ENCODE peak calls at places on chromosomes 1 and 21, in six cellular contexts. L is GM23338, Z is thyroid gland, A is neural progenitor cell, P is WERI-Rb-1, X is sigmoid colon. H is an unnamed sample.

GRCh38 chr1:27349784-27350672 is 8.2 kb downstream of the SYTL1 start:
- DNase-seq in L (peak; percentile 91), Z (peak; percentile 79), A (peak; percentile 92), P (peak; percentile 83), X (no peak), H (peak; percentile 10)

GRCh38 chr1:192756314-192756713 is 52.5 kb upstream of the RGS2 start:
- DNase-seq in L (no peak), Z (no peak), A (no peak), P (no peak), X (no peak), H (no peak)

GRCh38 chr1:60118119-60118518 is 44.5 kb upstream of the C1orf87 start:
- DNase-seq in L (no peak), Z (no peak), A (no peak), P (no peak), X (no peak), H (no peak)

GRCh38 chr1:235102993-235103411 is 25.6 kb downstream of the TOMM20 start:
- DNase-seq in L (no peak), Z (no peak), A (no peak), P (no peak), X (no peak), H (no peak)

GRCh38 chr1:27607239-27607804 is 3.4 kb upstream of the AHDC1 start:
- DNase-seq in L (peak; percentile 84), Z (no peak), A (peak; percentile 95), P (no peak), X (no peak), H (no peak)

GRCh38 chr1:218460367-218460766 is 115.2 kb downstream of the TGFB2 start:
- DNase-seq in L (peak; percentile 36), Z (no peak), A (peak; percentile 60), P (no peak), X (peak; percentile 70), H (peak; percentile 59)

GRCh38 chr1:108961198-108961597 is 2.1 kb downstream of the CLCC1 start:
- DNase-seq in L (no peak), Z (no peak), A (no peak), P (no peak), X (no peak), H (no peak)

GRCh38 chr1:69246721-69247120 is 321.0 kb upstream of the LRRC7 start:
- DNase-seq in L (no peak), Z (no peak), A (no peak), P (no peak), X (no peak), H (no peak)

GRCh38 chr1:10860682-10861081 is 64.2 kb upstream of the CASZ1 start:
- DNase-seq in L (no peak), Z (peak; percentile 54), A (no peak), P (no peak), X (no peak), H (no peak)

GRCh38 chr1:43144228-43144627 is 27.9 kb downstream of the EBNA1BP2 start:
- DNase-seq in L (no peak), Z (no peak), A (no peak), P (no peak), X (no peak), H (no peak)

GRCh38 chr1:119453021-119453420 is 38.1 kb downstream of the HSD3B2 start:
- DNase-seq in L (no peak), Z (peak; percentile 59), A (no peak), P (no peak), X (no peak), H (peak; percentile 13)

GRCh38 chr1:101144868-101145808 is 91.7 kb upstream of the S1PR1 start:
- DNase-seq in L (no peak), Z (no peak), A (no peak), P (no peak), X (no peak), H (no peak)

GRCh38 chr1:172719694-172720138 is 60.8 kb downstream of the FASLG start:
- DNase-seq in L (peak; percentile 79), Z (no peak), A (peak; percentile 64), P (no peak), X (no peak), H (no peak)

GRCh38 chr1:205071028-205071409 is 13.2 kb downstream of the TMEM81 start:
- DNase-seq in L (no peak), Z (no peak), A (no peak), P (no peak), X (no peak), H (no peak)

GRCh38 chr1:59768752-59769411 is 45.9 kb upstream of the HOOK1 start:
- DNase-seq in L (no peak), Z (no peak), A (no peak), P (no peak), X (no peak), H (no peak)

GRCh38 chr1:58496042-58496441 is 50.5 kb downstream of the OMA1 start:
- DNase-seq in L (no peak), Z (no peak), A (no peak), P (no peak), X (no peak), H (no peak)

GRCh38 chr21:32410916-32411315 is 1.6 kb upstream of the EVA1C start:
- DNase-seq in L (no peak), Z (no peak), A (no peak), P (no peak), X (no peak), H (no peak)

GRCh38 chr1:178169649-178170048 is 75.7 kb downstream of the RASAL2 start:
- DNase-seq in L (no peak), Z (no peak), A (no peak), P (no peak), X (no peak), H (no peak)

GRCh38 chr21:34544032-34544496 is 32.1 kb upstream of the KCNE1 start:
- DNase-seq in L (peak; percentile 92), Z (peak; percentile 82), A (peak; percentile 53), P (peak; percentile 82), X (no peak), H (no peak)

DNA sequence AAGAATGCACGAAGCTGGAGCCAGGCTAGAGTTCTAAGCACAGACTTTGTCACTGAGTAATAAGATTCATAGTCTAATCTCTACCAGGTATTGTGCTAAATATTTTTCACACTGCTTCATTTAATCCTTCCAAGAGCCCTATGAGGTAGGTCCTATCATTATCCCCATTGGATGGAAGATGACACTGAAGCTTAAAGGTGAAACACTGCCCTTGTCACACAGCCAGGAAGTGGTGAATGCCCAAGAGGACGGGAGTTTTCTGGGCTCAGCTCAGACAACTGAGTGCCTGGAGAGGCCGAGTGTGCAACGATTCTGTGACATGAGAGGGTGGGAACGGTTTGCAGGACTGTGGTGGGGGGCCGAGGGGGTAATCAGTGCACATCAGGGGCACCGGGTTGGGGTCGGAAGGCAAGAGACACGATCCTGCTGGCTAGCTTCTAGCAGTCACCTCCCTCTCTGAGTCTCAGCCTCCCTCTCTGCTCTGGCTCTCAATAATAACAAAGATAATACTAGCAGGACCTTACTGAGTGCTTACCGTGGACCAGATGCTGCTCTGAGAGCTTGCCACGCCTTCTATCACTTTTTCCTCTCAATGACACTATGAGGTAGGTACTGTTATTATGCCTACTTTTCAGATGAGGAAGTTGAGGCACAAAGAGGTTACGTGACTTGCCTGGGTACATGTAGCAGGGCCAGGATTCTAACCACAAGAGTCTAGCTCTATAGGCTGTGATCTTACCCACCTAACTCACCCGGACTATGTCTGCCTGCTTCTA is 12.4 kb downstream of the KCNQ4 start:
- DNase-seq in L (no peak), Z (no peak), A (no peak), P (no peak), X (no peak), H (no peak)
- H3K36me3 ChIP-seq in L (no peaks in the 10 kb centered on the region), Z (no peaks in the 10 kb centered on the region), A (no peaks in the 10 kb centered on the region), P (no peaks in the 10 kb centered on the region), X (no peaks in the 10 kb centered on the region), H (no peaks in the 10 kb centered on the region)

DNA sequence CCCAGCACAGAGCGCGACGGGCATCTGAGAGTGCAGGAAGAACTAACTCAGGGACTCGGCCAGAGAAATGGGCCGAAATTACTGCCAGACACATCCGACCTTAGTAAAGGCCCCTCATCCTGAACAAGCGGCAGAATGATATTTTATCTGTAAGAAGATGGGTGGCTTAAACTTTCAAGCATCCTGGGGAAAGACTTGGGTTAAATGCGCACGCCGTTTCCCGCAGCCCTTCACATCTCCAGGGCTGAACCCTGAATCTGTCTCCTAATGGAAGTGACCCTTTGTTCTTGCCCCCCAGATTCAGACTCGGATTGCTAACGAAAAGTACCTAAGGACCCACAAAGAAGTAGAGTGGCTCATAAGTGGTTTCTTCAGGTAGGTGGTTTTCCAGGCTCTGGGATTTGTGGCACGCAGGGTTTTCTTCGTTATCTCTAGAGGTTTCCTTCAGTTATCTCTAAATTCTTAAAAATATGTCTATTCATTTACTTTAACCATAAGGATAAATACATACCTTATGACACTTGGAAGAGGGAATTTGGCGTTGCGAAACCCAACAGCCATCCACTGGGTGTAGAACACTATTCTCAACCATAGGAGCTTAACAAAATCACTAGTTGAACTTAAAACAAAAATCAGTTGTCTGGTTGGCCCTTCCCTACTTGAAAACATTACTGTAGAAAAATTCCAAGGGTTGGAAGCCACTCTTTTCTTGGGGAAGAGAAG is 627 bp downstream of the RIIAD1 start:
- DNase-seq in L (peak; percentile 55), Z (no peak), A (no peak), P (no peak), X (no peak), H (no peak)
- H3K4me3 ChIP-seq in L (peak overlapping the region; percentile 87), Z (peak overlapping the region; percentile 25), A (peak overlapping the region; percentile 63), P (no peak overlapping the region), X (peak overlapping the region; percentile 49), H (peak overlapping the region; percentile 33)

DNA sequence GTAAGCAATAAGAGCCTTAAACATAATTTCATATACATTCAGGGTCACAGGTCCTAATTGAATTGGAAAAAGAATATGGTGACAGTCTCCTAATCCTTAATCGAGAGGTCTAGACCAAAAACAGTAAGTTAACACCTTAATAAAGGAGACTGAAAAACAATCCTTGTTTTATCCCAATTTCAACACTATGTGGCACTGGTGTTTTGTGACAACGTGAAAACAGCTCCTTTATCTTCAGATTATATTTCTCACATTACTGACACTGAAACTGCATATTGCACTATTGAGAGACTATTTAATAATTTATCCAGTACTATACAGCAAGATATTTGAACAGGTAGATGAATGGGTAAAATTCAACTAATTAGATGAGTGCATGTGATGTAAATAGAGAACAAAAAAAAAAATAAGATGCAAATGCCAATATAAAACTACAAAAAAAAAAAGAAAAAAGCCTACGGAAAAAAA is 34.1 kb downstream of the TP53BP2 start:
- DNase-seq in L (peak; percentile 51), Z (no peak), A (no peak), P (no peak), X (no peak), H (no peak)
- TF ChIP-seq CTCF in L (peak; percentile 51), Z (peak; percentile 70), A (peak; percentile 50), P (no peak), X (peak; percentile 21), H (peak; percentile 43)

GRCh38 chr1:31830511-31830910 is 14.7 kb upstream of the SPOCD1 start:
- DNase-seq in L (no peak), Z (peak; percentile 87), A (no peak), P (no peak), X (no peak), H (no peak)

GRCh38 chr1:31828926-31829690 is 13.3 kb upstream of the SPOCD1 start:
- DNase-seq in L (no peak), Z (no peak), A (no peak), P (no peak), X (no peak), H (no peak)

GRCh38 chr1:31831397-31832378 is 15.9 kb upstream of the SPOCD1 start:
- DNase-seq in L (no peak), Z (no peak), A (no peak), P (no peak), X (no peak), H (no peak)

GRCh38 chr1:31828341-31828740 is 12.5 kb upstream of the SPOCD1 start:
- DNase-seq in L (no peak), Z (no peak), A (no peak), P (no peak), X (no peak), H (no peak)

DNA sequence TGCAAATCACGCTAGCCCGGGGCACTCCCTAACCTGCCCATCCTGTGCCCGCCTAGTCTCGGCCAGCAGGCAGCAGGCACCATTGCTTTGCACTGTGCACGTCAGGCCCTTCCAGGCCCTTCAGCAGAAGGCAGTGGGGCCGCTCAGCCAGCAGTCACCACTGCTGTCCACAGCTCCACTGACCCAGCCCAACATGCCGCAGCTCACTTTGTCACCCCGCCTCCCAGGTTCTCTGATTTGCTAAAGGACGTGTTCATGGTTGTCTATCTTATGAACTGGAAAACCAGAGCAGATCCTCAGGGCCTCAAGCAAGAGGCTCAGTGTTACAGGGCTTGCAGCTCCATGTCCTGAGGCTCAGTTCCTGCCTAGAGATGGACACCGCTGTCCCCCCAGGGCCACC is 14.2 kb upstream of the SPOCD1 start:
- DNase-seq in L (no peak), Z (peak; percentile 16), A (no peak), P (no peak), X (no peak), H (no peak)
- H3K36me3 ChIP-seq in L (no peaks in the 10 kb centered on the region), Z (no peaks in the 10 kb centered on the region), A (no peaks in the 10 kb centered on the region), P (no peaks in the 10 kb centered on the region), X (no peaks in the 10 kb centered on the region), H (no peaks in the 10 kb centered on the region)

H was measured in BJ.